ENCODE peak calls at places on chromosome 11, in eight cellular contexts. A is cardiac fibroblast; F is activated CD8-positive, alpha-beta T cell treated with anti-CD3 and anti-CD28 coated beads for 36 hours; D is WTC11; U is esophagus squamous epithelium; X is uterus; V is body of pancreas; W is heart left ventricle. N is an unnamed sample.

GRCh38 chr11:11077898-11078297 is 220.0 kb upstream of the ZBED5 start:
- DNase-seq in A (no peak), F (no peak), D (no peak), U (no peak), X (no peak), V (no peak), W (no peak), N (no peak)

GRCh38 chr11:38818720-38819119 is 2220.7 kb upstream of the RAG2 start:
- DNase-seq in A (no peak), F (no peak), D (no peak), U (no peak), X (no peak), V (no peak), W (no peak), N (no peak)

GRCh38 chr11:37963440-37963839 is 1365.4 kb upstream of the RAG2 start:
- DNase-seq in A (no peak), F (no peak), D (no peak), U (no peak), X (no peak), V (no peak), W (no peak), N (no peak)

GRCh38 chr11:95065336-95065735 is 1.4 kb upstream of the SRSF8 start:
- DNase-seq in A (no peak), F (no peak), D (no peak), U (no peak), X (no peak), V (no peak), W (no peak), N (no peak)

GRCh38 chr11:2194877-2195755 is 23.5 kb upstream of the TH start:
- DNase-seq in A (peak; percentile 30), F (peak; percentile 66), D (peak; percentile 87), U (no peak), X (no peak), V (peak; percentile 46), W (peak; percentile 51), N (peak; percentile 89)

GRCh38 chr11:72844356-72844755 is 30.1 kb downstream of the ATG16L2 start:
- DNase-seq in A (peak; percentile 64), F (no peak), D (no peak), U (no peak), X (no peak), V (no peak), W (no peak), N (no peak)

GRCh38 chr11:117145393-117145761 is 1.3 kb downstream of the PAFAH1B2 start:
- DNase-seq in A (peak; percentile 56), F (peak; percentile 20), D (no peak), U (no peak), X (peak; percentile 34), V (no peak), W (no peak), N (peak; percentile 48)

GRCh38 chr11:70517996-70518907 is 119.9 kb downstream of the CTTN start:
- DNase-seq in A (peak; percentile 46), F (no peak), D (no peak), U (no peak), X (no peak), V (no peak), W (peak; percentile 4), N (no peak)

GRCh38 chr11:113577356-113578163 is 102.4 kb upstream of the DRD2 start:
- DNase-seq in A (no peak), F (no peak), D (no peak), U (no peak), X (no peak), V (peak; percentile 25), W (no peak), N (no peak)

GRCh38 chr11:116336540-116336939 is 436.2 kb downstream of the BUD13 start:
- DNase-seq in A (no peak), F (no peak), D (no peak), U (no peak), X (no peak), V (no peak), W (no peak), N (no peak)

GRCh38 chr11:66069715-66070603 is at the start of gene PACS1:
- DNase-seq in A (peak; percentile 95), F (peak; percentile 80), D (peak; percentile 73), U (no peak), X (peak; percentile 79), V (peak; percentile 65), W (peak; percentile 90), N (peak; percentile 75)

GRCh38 chr11:132541794-132542193 is 990.5 kb downstream of the OPCML start:
- DNase-seq in A (no peak), F (no peak), D (no peak), U (no peak), X (no peak), V (no peak), W (no peak), N (no peak)

GRCh38 chr11:132361011-132361550 is 990.7 kb downstream of the NTM start:
- DNase-seq in A (no peak), F (no peak), D (no peak), U (no peak), X (no peak), V (no peak), W (no peak), N (no peak)

GRCh38 chr11:76162336-76163288 is 43.7 kb downstream of the WNT11 start:
- DNase-seq in A (no peak), F (no peak), D (no peak), U (no peak), X (no peak), V (no peak), W (peak; percentile 23), N (no peak)

GRCh38 chr11:69205125-69205928 is 49.6 kb downstream of the SMIM38 start:
- DNase-seq in A (no peak), F (no peak), D (peak; percentile 5), U (no peak), X (no peak), V (peak; percentile 11), W (no peak), N (no peak)

GRCh38 chr11:73420136-73420535 is 43.9 kb downstream of the RELT start:
- DNase-seq in A (no peak), F (no peak), D (no peak), U (no peak), X (no peak), V (no peak), W (no peak), N (no peak)

GRCh38 chr11:34439521-34440258 is 956 bp downstream of the CAT start:
- DNase-seq in A (no peak), F (no peak), D (no peak), U (no peak), X (no peak), V (no peak), W (no peak), N (no peak)

GRCh38 chr11:9314291-9315077 is at the start of gene TMEM41B:
- DNase-seq in A (peak; percentile 99), F (peak; percentile 99), D (peak; percentile 99), U (peak; percentile 88), X (peak; percentile 99), V (peak; percentile 99), W (peak; percentile 99), N (peak; percentile 100)
- TF ChIP-seq CTCF in A (peak; percentile 2), F (no peak), D (no peak), U (no peak), X (no peak), V (no peak), W (peak; percentile 15), N (no peak)

GRCh38 chr11:121570453-121570852 is 117.7 kb upstream of the SORL1-AS1 start:
- DNase-seq in A (no peak), F (no peak), D (no peak), U (no peak), X (no peak), V (no peak), W (no peak), N (no peak)

GRCh38 chr11:121572581-121573059 is 119.9 kb upstream of the SORL1-AS1 start:
- DNase-seq in A (no peak), F (no peak), D (no peak), U (no peak), X (no peak), V (no peak), W (no peak), N (no peak)

GRCh38 chr11:121567988-121568387 is 115.2 kb upstream of the SORL1-AS1 start:
- DNase-seq in A (no peak), F (no peak), D (no peak), U (no peak), X (no peak), V (no peak), W (no peak), N (no peak)

GRCh38 chr11:121575250-121575962 is 122.6 kb upstream of the SORL1-AS1 start:
- DNase-seq in A (peak; percentile 47), F (no peak), D (no peak), U (no peak), X (peak; percentile 88), V (peak; percentile 33), W (peak; percentile 89), N (no peak)

GRCh38 chr11:121571466-121571865 is 118.7 kb upstream of the SORL1-AS1 start:
- DNase-seq in A (no peak), F (no peak), D (no peak), U (no peak), X (no peak), V (no peak), W (no peak), N (no peak)
- TF ChIP-seq CTCF in A (no peak), F (no peak), D (no peak), U (no peak), X (no peak), V (no peak), W (no peak), N (no peak)

GRCh38 chr11:29447821-29448220 is 569.0 kb downstream of the KCNA4 start:
- DNase-seq in A (no peak), F (no peak), D (no peak), U (no peak), X (no peak), V (no peak), W (no peak), N (no peak)
- TF ChIP-seq CTCF in A (no peak), F (no peak), D (no peak), U (no peak), X (no peak), V (no peak), W (no peak), N (no peak)

GRCh38 chr11:134663506-134664313 is 251.7 kb upstream of the B3GAT1 start:
- DNase-seq in A (no peak), F (no peak), D (no peak), U (no peak), X (no peak), V (no peak), W (no peak), N (no peak)
- TF ChIP-seq CTCF in A (no peak), F (no peak), D (no peak), U (no peak), X (no peak), V (no peak), W (no peak), N (no peak)

GRCh38 chr11:83285771-83286528 is at the start of gene CCDC90B:
- DNase-seq in A (peak; percentile 98), F (peak; percentile 97), D (peak; percentile 94), U (peak; percentile 87), X (peak; percentile 95), V (peak; percentile 97), W (peak; percentile 98), N (peak; percentile 87)
- TF ChIP-seq CTCF in A (no peak), F (no peak), D (no peak), U (no peak), X (peak; percentile 40), V (peak; percentile 7), W (peak; percentile 14), N (no peak)